ENCODE peak calls at places on chromosomes 1 and 21, in nine cellular contexts. P is heart left ventricle, K is neural progenitor cell, X is tibial nerve, Y is mucosa of descending colon, E is foreskin fibroblast, J is hepatocyte, N is endothelial cell, A is transverse colon. R is an unnamed sample.

GRCh38 chr1:236143104-236143948 is 987 bp downstream of the GPR137B start:
- DNase-seq in P (no peak), K (peak), X (no peak), Y (no peak), E (peak), J (peak), N (peak), A (no peak), R (no peak)

GRCh38 chr1:85344256-85344694 is 67.8 kb upstream of the BCL10 start:
- DNase-seq in P (no peak), K (peak), X (no peak), Y (no peak), E (peak), J (peak), N (peak), A (peak), R (no peak)

GRCh38 chr21:40706161-40706560 is 140.8 kb downstream of the DSCAM start:
- DNase-seq in P (no peak), K (no peak), X (no peak), Y (no peak), E (no peak), J (no peak), N (no peak), A (no peak), R (no peak)

GRCh38 chr1:157968503-157968902 is 24.9 kb upstream of the KIRREL1 start:
- DNase-seq in P (no peak), K (no peak), X (peak), Y (peak), E (peak), J (no peak), N (no peak), A (peak), R (no peak)

GRCh38 chr1:24253569-24253968 is 65.6 kb upstream of the GRHL3 start:
- DNase-seq in P (no peak), K (no peak), X (no peak), Y (no peak), E (no peak), J (no peak), N (no peak), A (no peak), R (no peak)

GRCh38 chr21:45258476-45258875 is 29.2 kb downstream of the POFUT2 start:
- DNase-seq in P (no peak), K (no peak), X (no peak), Y (no peak), E (peak), J (no peak), N (no peak), A (no peak), R (peak)

GRCh38 chr21:38488640-38489282 is 9.5 kb downstream of the ERG start:
- DNase-seq in P (no peak), K (no peak), X (no peak), Y (no peak), E (no peak), J (no peak), N (no peak), A (no peak), R (no peak)

GRCh38 chr1:22326372-22326915 is 125.2 kb upstream of the ZBTB40 start:
- DNase-seq in P (no peak), K (no peak), X (no peak), Y (no peak), E (no peak), J (no peak), N (no peak), A (no peak), R (peak)

GRCh38 chr1:99963041-99963795 is 6.6 kb upstream of the SLC35A3 start:
- DNase-seq in P (no peak), K (no peak), X (no peak), Y (no peak), E (peak), J (no peak), N (no peak), A (no peak), R (no peak)

GRCh38 chr1:111302374-111302773 is 11.7 kb downstream of the CHIA start:
- DNase-seq in P (no peak), K (no peak), X (no peak), Y (no peak), E (no peak), J (no peak), N (no peak), A (no peak), R (no peak)

GRCh38 chr1:4944072-4944471 is 289.7 kb downstream of the AJAP1 start:
- DNase-seq in P (no peak), K (no peak), X (no peak), Y (no peak), E (no peak), J (no peak), N (no peak), A (no peak), R (no peak)

GRCh38 chr1:227541129-227541528 is 22.2 kb upstream of the ZNF678 start:
- DNase-seq in P (peak), K (no peak), X (no peak), Y (peak), E (no peak), J (no peak), N (no peak), A (no peak), R (no peak)

GRCh38 chr1:199784127-199784526 is 243.4 kb upstream of the NR5A2 start:
- DNase-seq in P (no peak), K (no peak), X (no peak), Y (no peak), E (peak), J (no peak), N (no peak), A (no peak), R (no peak)

GRCh38 chr1:19981507-19982312 is 2.3 kb upstream of the PLA2G2A start:
- DNase-seq in P (no peak), K (no peak), X (no peak), Y (no peak), E (no peak), J (peak), N (no peak), A (no peak), R (no peak)

DNA sequence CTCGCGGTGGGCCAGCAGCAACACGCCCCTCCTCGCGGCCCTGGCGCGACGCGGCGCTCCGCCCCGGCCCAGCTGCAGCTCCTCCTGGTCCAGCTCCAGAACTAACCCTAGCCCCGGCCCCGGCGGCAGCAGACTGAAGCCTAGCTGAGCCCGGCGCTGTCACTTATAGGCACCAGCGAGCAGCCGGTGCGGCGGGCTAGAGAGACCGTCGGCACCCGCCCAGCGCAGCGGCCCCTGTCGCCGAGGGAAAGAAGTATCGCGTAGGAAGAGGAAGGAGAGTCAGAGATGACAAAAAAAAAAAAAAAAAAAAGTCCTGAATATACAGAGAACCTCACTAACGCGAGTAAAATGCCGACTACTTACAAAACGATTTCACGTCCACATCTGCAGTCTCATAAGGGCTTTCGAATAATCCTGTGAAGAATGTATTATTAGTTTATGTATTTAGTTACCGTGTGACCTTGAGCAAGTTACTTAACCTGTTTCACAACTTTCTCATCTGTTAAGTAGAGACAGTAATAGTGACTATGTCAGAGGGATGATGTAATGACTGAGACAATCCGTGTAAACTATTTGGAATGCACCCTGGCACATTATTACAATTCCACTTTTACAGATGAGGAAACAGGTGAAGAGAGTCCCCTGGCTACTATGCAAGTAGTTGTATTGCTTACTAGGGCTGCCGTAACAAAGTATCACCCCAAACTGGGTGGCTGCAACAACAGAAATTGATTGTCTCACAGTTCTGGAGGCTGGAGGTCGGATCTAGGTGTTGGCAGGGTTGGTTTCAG is at the start of gene SLC9A1:
- DNase-seq in P (peak), K (peak), X (peak), Y (peak), E (peak), J (peak), N (peak), A (peak), R (peak)
- TF ChIP-seq CTCF in P (peak), K (peak), X (peak), Y (peak), E (peak), J (peak), N (peak), A (peak), R (peak)

GRCh38 chr1:77219166-77219887 is at the start of gene PIGK:
- DNase-seq in P (peak), K (peak), X (peak), Y (peak), E (peak), J (peak), N (peak), A (peak), R (peak)
- TF ChIP-seq CTCF in P (no peak), K (peak), X (no peak), Y (no peak), E (no peak), J (no peak), N (no peak), A (peak), R (no peak)

DNA sequence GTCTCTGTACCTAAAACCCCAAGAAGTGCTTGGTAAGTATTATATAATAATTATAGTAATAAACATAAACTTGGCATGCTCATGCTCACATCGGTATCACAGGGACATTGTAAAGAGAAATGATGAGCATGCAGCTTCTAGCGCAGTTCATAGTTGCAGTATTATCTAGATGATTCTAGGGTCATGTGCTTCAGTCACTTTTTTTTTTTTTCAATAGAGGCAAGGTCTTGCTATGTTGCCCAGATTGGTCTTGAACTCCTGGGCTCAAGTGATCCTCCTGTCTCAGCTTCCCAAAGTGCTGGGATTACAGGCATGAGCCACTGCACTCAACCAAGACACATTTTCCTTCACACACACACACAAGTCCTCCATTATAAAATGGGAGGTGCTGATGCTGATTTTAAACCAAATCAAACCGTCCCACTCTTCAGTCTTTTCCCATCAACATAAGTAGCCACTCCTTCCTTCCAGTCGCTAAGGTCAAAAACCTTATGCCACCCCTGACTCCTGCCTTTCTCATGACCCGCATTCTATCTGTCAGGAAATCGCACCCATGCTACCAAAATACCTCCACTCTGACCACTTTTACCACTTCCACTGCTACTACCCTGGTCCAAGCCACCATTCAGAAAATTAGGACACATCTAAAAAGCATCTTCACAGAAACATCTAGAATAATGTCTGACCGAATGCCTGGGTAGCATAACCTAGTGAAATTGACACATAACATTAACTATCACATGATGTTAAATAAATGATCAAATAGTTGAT is 28.2 kb upstream of the IFNGR2 start:
- DNase-seq in P (no peak), K (no peak), X (no peak), Y (no peak), E (no peak), J (no peak), N (no peak), A (no peak), R (no peak)
- TF ChIP-seq CTCF in P (no peak), K (no peak), X (no peak), Y (no peak), E (no peak), J (no peak), N (no peak), A (no peak), R (peak)

GRCh38 chr1:171718848-171719247 is 23.0 kb downstream of the VAMP4 start:
- DNase-seq in P (no peak), K (no peak), X (no peak), Y (no peak), E (no peak), J (no peak), N (no peak), A (no peak), R (no peak)

GRCh38 chr1:171717080-171717479 is 24.8 kb downstream of the VAMP4 start:
- DNase-seq in P (no peak), K (no peak), X (no peak), Y (no peak), E (peak), J (no peak), N (no peak), A (no peak), R (no peak)

GRCh38 chr1:171716620-171717019 is 25.2 kb downstream of the VAMP4 start:
- DNase-seq in P (no peak), K (no peak), X (no peak), Y (no peak), E (peak), J (no peak), N (no peak), A (no peak), R (no peak)

GRCh38 chr1:171718216-171718615 is 23.6 kb downstream of the VAMP4 start:
- DNase-seq in P (no peak), K (no peak), X (no peak), Y (no peak), E (peak), J (no peak), N (no peak), A (no peak), R (no peak)

DNA sequence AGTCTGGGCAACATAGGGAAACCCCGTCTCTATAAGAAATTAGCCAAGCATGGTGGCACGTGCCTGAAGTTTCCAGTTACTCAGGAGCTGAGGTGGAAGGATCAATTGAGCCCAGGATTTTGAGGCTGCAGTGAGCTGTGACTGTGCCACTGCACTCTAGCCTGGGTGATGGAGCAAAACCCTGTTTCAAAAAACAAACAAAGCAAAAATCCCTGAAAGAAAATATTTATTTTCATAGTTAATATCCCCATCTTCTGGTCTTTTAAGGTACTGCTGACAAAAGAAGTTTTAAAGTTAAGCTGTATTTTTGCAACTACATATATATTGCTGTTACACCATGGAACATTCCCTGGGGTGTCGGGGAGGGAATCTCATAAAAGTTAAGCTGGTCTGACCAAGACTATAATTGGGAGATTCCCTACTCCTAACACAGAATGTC is 26.0 kb downstream of the VAMP4 start:
- DNase-seq in P (no peak), K (no peak), X (no peak), Y (no peak), E (peak), J (peak), N (no peak), A (no peak), R (no peak)
- TF ChIP-seq CTCF in P (peak), K (peak), X (peak), Y (no peak), E (peak), J (peak), N (peak), A (peak), R (peak)

GRCh38 chr1:203056516-203056915 is 29.3 kb downstream of the MYOG start:
- DNase-seq in P (no peak), K (no peak), X (no peak), Y (no peak), E (no peak), J (no peak), N (no peak), A (no peak), R (no peak)
- TF ChIP-seq CTCF in P (no peak), K (peak), X (no peak), Y (no peak), E (no peak), J (no peak), N (peak), A (no peak), R (peak)

GRCh38 chr1:209989525-209989924 is 51.5 kb downstream of the SYT14 start:
- DNase-seq in P (no peak), K (no peak), X (no peak), Y (no peak), E (peak), J (peak), N (no peak), A (no peak), R (no peak)
- TF ChIP-seq CTCF in P (no peak), K (peak), X (peak), Y (no peak), E (no peak), J (peak), N (no peak), A (no peak), R (peak)

R was measured in type B pancreatic cell.